ENCODE peak calls at places on chromosomes 2 and 18, in nine cellular contexts. Q is effector memory CD4-positive, alpha-beta T cell; K is small intestine; N is PC-9; E is neural progenitor cell; O is body of pancreas; J is sigmoid colon; R is naive thymus-derived CD4-positive, alpha-beta T cell; G is adrenal gland. A is an unnamed sample. For H3K4me1, the result is how much of the 10 kb centered on the place peaks cover.

GRCh38 chr2:72913531-72914225 is 3.6 kb upstream of the EMX1 start:
- DNase-seq in E (peak), K (no peak), R (no peak), J (peak), G (no peak), Q (no peak), N (no peak), O (no peak), A (no peak)

GRCh38 chr2:201768918-201769317 is 11.8 kb downstream of the ALS2 start:
- DNase-seq in K (no peak), E (no peak), J (no peak), G (no peak), Q (no peak), O (no peak), N (no peak), R (no peak), A (no peak)

GRCh38 chr2:214019229-214019972 is 391.5 kb upstream of the VWC2L start:
- DNase-seq in N (peak), E (no peak), O (peak), K (no peak), R (no peak), Q (no peak), J (no peak), G (peak), A (no peak)

GRCh38 chr18:74806700-74807416 is 209.2 kb downstream of the ZNF407 start:
- DNase-seq in E (no peak), K (peak), G (no peak), R (no peak), O (no peak), N (peak), J (no peak), Q (no peak), A (no peak)

GRCh38 chr2:31287681-31288080 is 53.7 kb downstream of the EHD3 start:
- DNase-seq in Q (no peak), G (no peak), E (no peak), N (no peak), J (no peak), O (no peak), R (no peak), K (no peak), A (no peak)

GRCh38 chr2:165474621-165475269 is 5.2 kb downstream of the CSRNP3 start:
- DNase-seq in E (no peak), N (no peak), O (no peak), J (no peak), K (no peak), G (no peak), R (no peak), Q (no peak), A (no peak)

GRCh38 chr2:233389601-233390125 is 35.4 kb downstream of the DGKD start:
- DNase-seq in N (no peak), O (no peak), Q (no peak), J (no peak), E (no peak), K (no peak), G (no peak), R (no peak), A (no peak)

GRCh38 chr2:212777020-212777491 is 238.5 kb upstream of the ERBB4 start:
- DNase-seq in G (no peak), K (peak), N (peak), J (no peak), Q (no peak), E (peak), R (peak), O (no peak), A (no peak)

GRCh38 chr2:161709428-161709827 is 85.2 kb downstream of the SLC4A10 start:
- DNase-seq in O (no peak), K (no peak), E (no peak), G (no peak), R (no peak), N (no peak), J (no peak), Q (no peak), A (no peak)

GRCh38 chr2:880201-880970 is 70.3 kb upstream of the SNTG2 start:
- DNase-seq in K (no peak), R (no peak), G (no peak), Q (no peak), N (no peak), O (no peak), E (no peak), J (no peak), A (no peak)

GRCh38 chr2:11811036-11811654 is 64.7 kb downstream of the LPIN1 start:
- DNase-seq in N (no peak), J (no peak), O (no peak), Q (no peak), K (no peak), R (no peak), G (no peak), E (no peak), A (no peak)

GRCh38 chr2:241131531-241131930 is 17.7 kb downstream of the PASK start:
- DNase-seq in E (no peak), R (no peak), G (no peak), K (no peak), Q (no peak), J (peak), N (no peak), O (no peak), A (no peak)

GRCh38 chr2:130819915-130820861 is 16.5 kb upstream of the ARHGEF4 start:
- DNase-seq in G (no peak), O (no peak), Q (no peak), E (peak), R (no peak), N (peak), J (peak), K (no peak), A (no peak)

GRCh38 chr18:36264283-36264682 is 33.2 kb upstream of the FHOD3 start:
- DNase-seq in Q (no peak), E (no peak), R (no peak), N (no peak), K (no peak), J (no peak), O (no peak), G (no peak), A (no peak)

GRCh38 chr2:84938194-84938879 is 32.6 kb upstream of the KCMF1 start:
- DNase-seq in Q (no peak), N (peak), G (no peak), K (peak), R (peak), J (no peak), O (no peak), E (no peak), A (peak)
- H3K27ac ChIP-seq in Q (peak), N (no peak), G (no peak), K (no peak), R (peak), J (no peak), O (no peak), E (no peak), A (peak)

GRCh38 chr2:22970284-22970975 is 414.5 kb upstream of the KLHL29 start:
- DNase-seq in K (no peak), J (no peak), R (no peak), N (no peak), E (peak), O (no peak), G (no peak), Q (no peak), A (no peak)

GRCh38 chr2:22970991-22971390 is 414.0 kb upstream of the KLHL29 start:
- DNase-seq in J (no peak), G (no peak), K (no peak), E (peak), O (no peak), N (no peak), R (no peak), Q (no peak), A (no peak)
- H3K4me3 ChIP-seq in J (no peak), G (no peak), K (no peak), E (no peak), O (no peak), N (no peak), R (no peak), Q (no peak), A (no peak)

GRCh38 chr2:20179755-20180594 is 45.0 kb downstream of the SDC1 start:
- DNase-seq in R (no peak), N (no peak), K (peak), O (peak), G (no peak), E (peak), J (peak), Q (no peak), A (no peak)

GRCh38 chr2:20183373-20183772 is 41.6 kb downstream of the SDC1 start:
- DNase-seq in E (no peak), R (no peak), G (no peak), J (no peak), Q (no peak), O (no peak), N (no peak), K (no peak), A (no peak)

GRCh38 chr2:20182241-20182931 is 42.5 kb downstream of the SDC1 start:
- DNase-seq in G (peak), E (no peak), R (no peak), J (peak), K (peak), N (no peak), Q (no peak), O (peak), A (no peak)

GRCh38 chr2:20180676-20181648 is 44.0 kb downstream of the SDC1 start:
- DNase-seq in K (no peak), N (no peak), E (no peak), R (no peak), J (peak), O (no peak), G (no peak), Q (no peak), A (no peak)

GRCh38 chr2:20181761-20182160 is 43.2 kb downstream of the SDC1 start:
- DNase-seq in J (peak), N (no peak), O (no peak), E (no peak), Q (no peak), R (no peak), G (no peak), K (no peak), A (no peak)
- H3K4me1 ChIP-seq in J (under half), N (under half), O (under half), E (under half), Q (under half), R (under half), G (under half), K (under half), A (under half)

GRCh38 chr2:216346781-216347180 is 25.5 kb downstream of the MARCHF4 start:
- DNase-seq in N (no peak), E (no peak), G (no peak), K (no peak), J (no peak), Q (no peak), R (no peak), O (no peak), A (no peak)

GRCh38 chr2:216351172-216351925 is 20.9 kb downstream of the MARCHF4 start:
- DNase-seq in J (no peak), R (no peak), K (no peak), G (no peak), Q (no peak), E (no peak), N (no peak), O (no peak), A (no peak)

GRCh38 chr2:216350214-216350789 is 22.0 kb downstream of the MARCHF4 start:
- DNase-seq in O (no peak), K (peak), J (no peak), Q (no peak), E (no peak), R (no peak), N (no peak), G (no peak), A (peak)

GRCh38 chr2:216348909-216349308 is 23.4 kb downstream of the MARCHF4 start:
- DNase-seq in Q (no peak), E (no peak), G (no peak), R (no peak), K (peak), O (no peak), N (peak), J (no peak), A (no peak)

DNA sequence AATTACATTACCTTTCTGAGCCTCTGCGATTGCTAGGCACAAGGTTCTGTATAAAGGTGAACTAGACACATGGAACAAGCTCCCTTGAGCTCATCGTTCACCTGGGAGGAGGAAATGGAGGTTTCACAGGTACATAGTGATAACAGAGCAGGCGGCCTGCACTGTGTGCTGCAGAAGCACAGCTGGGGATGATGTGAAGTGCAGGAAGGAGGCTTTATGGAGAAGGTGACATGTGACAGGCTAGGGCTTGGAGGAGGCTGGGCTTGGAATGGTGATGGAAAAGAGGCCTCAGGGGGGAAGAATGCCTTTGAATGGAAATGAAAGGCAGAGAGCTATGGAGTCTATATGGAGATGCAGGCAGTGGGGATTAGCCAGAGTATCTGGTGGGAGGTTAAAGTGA is 22.9 kb downstream of the MARCHF4 start:
- DNase-seq in J (no peak), K (peak), E (peak), R (no peak), G (no peak), N (no peak), Q (no peak), O (no peak), A (no peak)
- H3K27ac ChIP-seq in J (no peak), K (peak), E (no peak), R (no peak), G (no peak), N (no peak), Q (peak), O (no peak), A (no peak)

GRCh38 chr2:102110596-102111334 is 31.8 kb upstream of the IL1R1 start:
- DNase-seq in K (no peak), N (no peak), J (no peak), R (no peak), E (no peak), G (no peak), O (no peak), Q (no peak), A (no peak)

GRCh38 chr2:102110168-102110567 is 32.4 kb upstream of the IL1R1 start:
- DNase-seq in R (no peak), G (no peak), N (no peak), K (no peak), O (no peak), E (no peak), Q (no peak), J (no peak), A (no peak)

GRCh38 chr2:102106133-102106556 is 36.4 kb upstream of the IL1R1 start:
- DNase-seq in J (no peak), K (no peak), O (no peak), R (no peak), G (no peak), E (no peak), N (no peak), Q (no peak), A (no peak)

GRCh38 chr2:102109016-102109415 is 33.5 kb upstream of the IL1R1 start:
- DNase-seq in K (no peak), G (no peak), E (no peak), J (no peak), Q (no peak), R (no peak), O (no peak), N (no peak), A (no peak)

GRCh38 chr2:102107741-102108070 is 34.8 kb upstream of the IL1R1 start:
- DNase-seq in J (no peak), K (no peak), O (no peak), G (no peak), E (no peak), R (no peak), N (no peak), Q (no peak), A (no peak)
- H3K4me3 ChIP-seq in J (no peak), K (no peak), O (no peak), G (no peak), E (no peak), R (no peak), N (no peak), Q (no peak), A (no peak)

DNA sequence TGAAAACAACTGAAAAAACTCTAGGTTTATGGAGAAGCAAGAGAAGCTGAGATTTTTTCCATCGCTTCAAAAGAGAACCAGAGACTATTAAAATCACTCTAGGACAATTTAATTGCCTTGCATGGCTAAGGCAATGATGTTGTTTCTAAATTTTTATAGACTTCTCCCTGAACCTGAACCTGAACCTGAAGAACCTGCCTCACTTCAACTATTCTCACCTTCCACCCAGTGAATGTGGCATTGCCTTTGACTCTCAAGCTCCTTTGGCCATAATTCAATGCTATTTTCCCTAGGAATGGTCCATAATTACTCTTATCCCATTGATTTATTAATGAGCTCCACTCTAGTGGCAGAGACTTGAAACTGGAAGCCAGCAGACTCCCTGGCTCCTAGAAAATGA is 303.9 kb upstream of the UBE2E3 start:
- DNase-seq in N (no peak), K (no peak), E (no peak), O (no peak), Q (no peak), R (no peak), G (no peak), J (no peak), A (no peak)
- H3K4me1 ChIP-seq in N (under half), K (under half), E (under half), O (under half), Q (under half), R (under half), G (under half), J (under half), A (under half)

GRCh38 chr18:48836231-48836805 is 114.4 kb downstream of the SMAD7 start:
- DNase-seq in O (no peak), Q (no peak), N (no peak), J (peak), K (no peak), R (no peak), G (no peak), E (no peak), A (no peak)

GRCh38 chr18:48834421-48835011 is 116.2 kb downstream of the SMAD7 start:
- DNase-seq in R (peak), J (peak), K (peak), O (peak), Q (peak), G (peak), E (no peak), N (peak), A (peak)

GRCh38 chr18:48835745-48836191 is 115.0 kb downstream of the SMAD7 start:
- DNase-seq in Q (no peak), K (no peak), O (no peak), N (no peak), G (peak), E (no peak), J (peak), R (no peak), A (no peak)

GRCh38 chr18:48833701-48834394 is 116.9 kb downstream of the SMAD7 start:
- DNase-seq in G (peak), Q (peak), J (no peak), N (peak), K (peak), O (no peak), R (no peak), E (no peak), A (peak)

DNA sequence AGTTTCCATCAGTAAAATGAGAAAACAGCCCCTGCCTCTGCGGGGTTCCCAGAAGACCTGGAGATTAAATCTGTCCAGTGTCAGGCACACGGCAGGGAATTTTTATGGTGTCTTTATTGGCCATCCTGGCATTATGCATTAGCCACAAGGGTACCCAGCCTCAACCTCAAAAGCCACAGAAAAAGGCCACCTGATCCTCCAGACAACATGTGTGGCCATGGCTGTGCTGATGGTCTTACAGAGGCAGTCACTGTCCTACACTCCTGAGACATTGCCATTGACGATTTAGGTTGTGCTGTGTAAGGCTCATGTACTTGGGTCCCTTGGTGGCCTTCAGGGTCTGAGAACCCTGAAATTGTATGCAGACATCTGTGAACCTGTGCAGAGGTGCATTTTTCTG is 115.6 kb downstream of the SMAD7 start:
- DNase-seq in K (no peak), E (no peak), R (no peak), N (no peak), O (no peak), Q (no peak), G (peak), J (no peak), A (no peak)
- H3K27ac ChIP-seq in K (peak), E (no peak), R (no peak), N (peak), O (no peak), Q (peak), G (peak), J (no peak), A (peak)

A was measured in CD8-positive, alpha-beta T cell.